ENCODE peak calls at places on chromosome 18, in eight cellular contexts. One of them, this sample, is unnamed.

GRCh38 chr18:6482198-6482977 is 67.7 kb upstream of the L3MBTL4 start:
- DNase-seq in NCI-H510A treated with DMSO at 0.1 percent for 48 hours: peak; percentile 72
- DNase-seq in neural progenitor cell: peak; percentile 83
- DNase-seq in HFFc6: no peak
- DNase-seq in CD4-positive, alpha-beta T cell: no peak
- DNase-seq in cerebellar cortex: no peak
- DNase-seq in astrocyte: peak; percentile 42
- DNase-seq in foreskin fibroblast: peak; percentile 70
- DNase-seq in this sample: peak; percentile 59

GRCh38 chr18:74836296-74837139 is 238.8 kb downstream of the ZNF407 start:
- DNase-seq in NCI-H510A treated with DMSO at 0.1 percent for 48 hours: peak; percentile 95
- DNase-seq in neural progenitor cell: peak; percentile 20
- DNase-seq in HFFc6: peak; percentile 34
- DNase-seq in CD4-positive, alpha-beta T cell: no peak
- DNase-seq in cerebellar cortex: peak; percentile 68
- DNase-seq in astrocyte: peak; percentile 45
- DNase-seq in foreskin fibroblast: peak; percentile 46
- DNase-seq in this sample: no peak

GRCh38 chr18:23484783-23485182 is 18.5 kb upstream of the RMC1 start:
- DNase-seq in NCI-H510A treated with DMSO at 0.1 percent for 48 hours: no peak
- DNase-seq in neural progenitor cell: no peak
- DNase-seq in HFFc6: no peak
- DNase-seq in CD4-positive, alpha-beta T cell: no peak
- DNase-seq in cerebellar cortex: no peak
- DNase-seq in astrocyte: no peak
- DNase-seq in foreskin fibroblast: no peak
- DNase-seq in this sample: no peak

GRCh38 chr18:9283789-9284188 is 50.8 kb upstream of the TWSG1 start:
- DNase-seq in NCI-H510A treated with DMSO at 0.1 percent for 48 hours: no peak
- DNase-seq in neural progenitor cell: no peak
- DNase-seq in HFFc6: no peak
- DNase-seq in CD4-positive, alpha-beta T cell: no peak
- DNase-seq in cerebellar cortex: no peak
- DNase-seq in astrocyte: no peak
- DNase-seq in foreskin fibroblast: no peak
- DNase-seq in this sample: no peak

GRCh38 chr18:22734103-22734661 is 198.9 kb upstream of the RBBP8 start:
- DNase-seq in NCI-H510A treated with DMSO at 0.1 percent for 48 hours: no peak
- DNase-seq in neural progenitor cell: no peak
- DNase-seq in HFFc6: no peak
- DNase-seq in CD4-positive, alpha-beta T cell: no peak
- DNase-seq in cerebellar cortex: no peak
- DNase-seq in astrocyte: no peak
- DNase-seq in foreskin fibroblast: no peak
- DNase-seq in this sample: no peak

GRCh38 chr18:45628979-45629958 is 14.0 kb downstream of the SLC14A2 start:
- DNase-seq in NCI-H510A treated with DMSO at 0.1 percent for 48 hours: no peak
- DNase-seq in neural progenitor cell: no peak
- DNase-seq in HFFc6: peak; percentile 30
- DNase-seq in CD4-positive, alpha-beta T cell: no peak
- DNase-seq in cerebellar cortex: no peak
- DNase-seq in astrocyte: peak; percentile 71
- DNase-seq in foreskin fibroblast: peak; percentile 20
- DNase-seq in this sample: no peak

GRCh38 chr18:13276530-13277520 is 58.3 kb downstream of the LDLRAD4 start:
- DNase-seq in NCI-H510A treated with DMSO at 0.1 percent for 48 hours: no peak
- DNase-seq in neural progenitor cell: no peak
- DNase-seq in HFFc6: no peak
- DNase-seq in CD4-positive, alpha-beta T cell: no peak
- DNase-seq in cerebellar cortex: peak; percentile 94
- DNase-seq in astrocyte: peak; percentile 42
- DNase-seq in foreskin fibroblast: no peak
- DNase-seq in this sample: no peak

GRCh38 chr18:12433829-12434540 is 26.3 kb downstream of the PRELID3A start:
- DNase-seq in NCI-H510A treated with DMSO at 0.1 percent for 48 hours: no peak
- DNase-seq in neural progenitor cell: no peak
- DNase-seq in HFFc6: no peak
- DNase-seq in CD4-positive, alpha-beta T cell: no peak
- DNase-seq in cerebellar cortex: no peak
- DNase-seq in astrocyte: no peak
- DNase-seq in foreskin fibroblast: no peak
- DNase-seq in this sample: no peak

GRCh38 chr18:32595735-32596134 is 125.1 kb upstream of the GAREM1 start:
- DNase-seq in NCI-H510A treated with DMSO at 0.1 percent for 48 hours: no peak
- DNase-seq in neural progenitor cell: peak; percentile 37
- DNase-seq in HFFc6: no peak
- DNase-seq in CD4-positive, alpha-beta T cell: no peak
- DNase-seq in cerebellar cortex: no peak
- DNase-seq in astrocyte: no peak
- DNase-seq in foreskin fibroblast: no peak
- DNase-seq in this sample: no peak

GRCh38 chr18:34223164-34223892 is 1.4 kb downstream of the NOL4 start:
- DNase-seq in NCI-H510A treated with DMSO at 0.1 percent for 48 hours: peak; percentile 95
- DNase-seq in neural progenitor cell: peak; percentile 65
- DNase-seq in HFFc6: no peak
- DNase-seq in CD4-positive, alpha-beta T cell: no peak
- DNase-seq in cerebellar cortex: no peak
- DNase-seq in astrocyte: peak; percentile 2
- DNase-seq in foreskin fibroblast: peak; percentile 10
- DNase-seq in this sample: no peak

GRCh38 chr18:12598181-12598921 is 59.6 kb downstream of the SPIRE1 start:
- DNase-seq in NCI-H510A treated with DMSO at 0.1 percent for 48 hours: no peak
- DNase-seq in neural progenitor cell: peak; percentile 15
- DNase-seq in HFFc6: peak; percentile 52
- DNase-seq in CD4-positive, alpha-beta T cell: no peak
- DNase-seq in cerebellar cortex: no peak
- DNase-seq in astrocyte: peak; percentile 43
- DNase-seq in foreskin fibroblast: peak; percentile 58
- DNase-seq in this sample: no peak

GRCh38 chr18:63293930-63294329 is 25.6 kb downstream of the BCL2 start:
- DNase-seq in NCI-H510A treated with DMSO at 0.1 percent for 48 hours: no peak
- DNase-seq in neural progenitor cell: no peak
- DNase-seq in HFFc6: no peak
- DNase-seq in CD4-positive, alpha-beta T cell: no peak
- DNase-seq in cerebellar cortex: peak; percentile 85
- DNase-seq in astrocyte: no peak
- DNase-seq in foreskin fibroblast: no peak
- DNase-seq in this sample: no peak

GRCh38 chr18:23300211-23300887 is 152.7 kb upstream of the RIOK3 start:
- DNase-seq in NCI-H510A treated with DMSO at 0.1 percent for 48 hours: no peak
- DNase-seq in neural progenitor cell: no peak
- DNase-seq in HFFc6: no peak
- DNase-seq in CD4-positive, alpha-beta T cell: no peak
- DNase-seq in cerebellar cortex: no peak
- DNase-seq in astrocyte: no peak
- DNase-seq in foreskin fibroblast: no peak
- DNase-seq in this sample: no peak

GRCh38 chr18:76234559-76234958 is 260.5 kb downstream of the ZNF516 start:
- DNase-seq in NCI-H510A treated with DMSO at 0.1 percent for 48 hours: no peak
- DNase-seq in neural progenitor cell: no peak
- DNase-seq in HFFc6: no peak
- DNase-seq in CD4-positive, alpha-beta T cell: no peak
- DNase-seq in cerebellar cortex: no peak
- DNase-seq in astrocyte: peak; percentile 2
- DNase-seq in foreskin fibroblast: no peak
- DNase-seq in this sample: no peak

GRCh38 chr18:55266981-55267380 is 307.7 kb upstream of the CCDC68 start:
- DNase-seq in NCI-H510A treated with DMSO at 0.1 percent for 48 hours: no peak
- DNase-seq in neural progenitor cell: no peak
- DNase-seq in HFFc6: peak; percentile 55
- DNase-seq in CD4-positive, alpha-beta T cell: no peak
- DNase-seq in cerebellar cortex: no peak
- DNase-seq in astrocyte: no peak
- DNase-seq in foreskin fibroblast: peak; percentile 83
- DNase-seq in this sample: no peak

GRCh38 chr18:23056315-23056714 is 79.0 kb upstream of the CABLES1 start:
- DNase-seq in NCI-H510A treated with DMSO at 0.1 percent for 48 hours: no peak
- DNase-seq in neural progenitor cell: no peak
- DNase-seq in HFFc6: no peak
- DNase-seq in CD4-positive, alpha-beta T cell: no peak
- DNase-seq in cerebellar cortex: no peak
- DNase-seq in astrocyte: no peak
- DNase-seq in foreskin fibroblast: no peak
- DNase-seq in this sample: no peak

This sample was measured in stromal cell of bone marrow.